ENCODE peak calls at places on chromosomes 3 and 15, in seven cellular contexts. U, X, B, F, H, N and A are unnamed samples.

GRCh38 chr3:66822059-66823009 is 175.8 kb upstream of the KBTBD8 start:
- DNase-seq in U (peak; percentile 60), X (peak; percentile 60), B (no peak), F (peak; percentile 49), H (peak; percentile 60), N (peak; percentile 67), A (peak; percentile 46)

GRCh38 chr3:6394944-6395343 is 466.0 kb upstream of the GRM7 start:
- DNase-seq in U (no peak), X (no peak), B (no peak), F (no peak), H (no peak), N (no peak), A (no peak)

GRCh38 chr3:177904661-177905060 is 631.6 kb upstream of the KCNMB2 start:
- DNase-seq in U (no peak), X (peak; percentile 21), B (no peak), F (peak; percentile 81), H (peak; percentile 31), N (peak; percentile 59), A (no peak)

GRCh38 chr3:69107841-69108240 is 14.6 kb downstream of the LMOD3 start:
- DNase-seq in U (no peak), X (no peak), B (no peak), F (no peak), H (no peak), N (no peak), A (no peak)

GRCh38 chr3:54122046-54122801 is at the start of gene CACNA2D3:
- DNase-seq in U (no peak), X (no peak), B (peak; percentile 92), F (no peak), H (no peak), N (no peak), A (no peak)

GRCh38 chr3:42377681-42378080 is 32.7 kb downstream of the LYZL4 start:
- DNase-seq in U (no peak), X (peak; percentile 12), B (no peak), F (no peak), H (peak; percentile 12), N (no peak), A (no peak)

GRCh38 chr3:179266701-179267211 is 15.8 kb upstream of the KCNMB3 start:
- DNase-seq in U (no peak), X (no peak), B (peak; percentile 56), F (no peak), H (no peak), N (no peak), A (no peak)

GRCh38 chr3:12121466-12121865 is 37.2 kb downstream of the TIMP4 start:
- DNase-seq in U (no peak), X (no peak), B (no peak), F (no peak), H (no peak), N (no peak), A (no peak)

GRCh38 chr3:30155755-30156154 is 450.6 kb upstream of the TGFBR2 start:
- DNase-seq in U (no peak), X (no peak), B (no peak), F (no peak), H (no peak), N (no peak), A (no peak)

GRCh38 chr3:54357307-54357706 is 235.0 kb downstream of the CACNA2D3 start:
- DNase-seq in U (no peak), X (peak; percentile 2), B (no peak), F (peak; percentile 14), H (no peak), N (no peak), A (no peak)

GRCh38 chr3:65343031-65343430 is 655.2 kb upstream of the ADAMTS9 start:
- DNase-seq in U (no peak), X (no peak), B (no peak), F (no peak), H (no peak), N (no peak), A (no peak)

GRCh38 chr3:8486945-8487344 is 14.7 kb upstream of the LMCD1 start:
- DNase-seq in U (no peak), X (no peak), B (no peak), F (no peak), H (no peak), N (no peak), A (no peak)

GRCh38 chr3:54621181-54621580 is 306.7 kb downstream of the LRTM1 start:
- DNase-seq in U (no peak), X (no peak), B (no peak), F (no peak), H (no peak), N (no peak), A (no peak)

GRCh38 chr15:55403531-55403930 is 4.6 kb downstream of the CCPG1 start:
- DNase-seq in U (peak; percentile 51), X (peak; percentile 18), B (no peak), F (peak; percentile 69), H (no peak), N (peak; percentile 49), A (no peak)

GRCh38 chr15:74994236-74994635 is 1.1 kb upstream of the SCAMP5 start:
- DNase-seq in U (no peak), X (no peak), B (no peak), F (no peak), H (no peak), N (no peak), A (no peak)

GRCh38 chr15:57290192-57290591 is 86.1 kb upstream of the CGNL1 start:
- DNase-seq in U (no peak), X (no peak), B (no peak), F (no peak), H (no peak), N (no peak), A (no peak)

GRCh38 chr3:20352547-20353164 is 166.7 kb upstream of the SGO1 start:
- DNase-seq in U (no peak), X (peak; percentile 10), B (no peak), F (no peak), H (peak; percentile 44), N (no peak), A (no peak)

GRCh38 chr3:127549826-127550487 is 40.6 kb downstream of the TPRA1 start:
- DNase-seq in U (peak; percentile 12), X (no peak), B (no peak), F (no peak), H (no peak), N (no peak), A (no peak)

GRCh38 chr15:31554261-31554660 is 227.6 kb downstream of the KLF13 start:
- DNase-seq in U (no peak), X (peak; percentile 93), B (peak; percentile 77), F (peak; percentile 92), H (peak; percentile 72), N (peak; percentile 94), A (peak; percentile 38)

GRCh38 chr3:72591522-72592421 is 256.5 kb downstream of the SHQ1 start:
- DNase-seq in U (peak; percentile 42), X (peak; percentile 83), B (peak; percentile 34), F (peak; percentile 95), H (peak; percentile 39), N (peak; percentile 69), A (peak; percentile 76)

GRCh38 chr3:25040739-25041138 is 387.3 kb upstream of the RARB start:
- DNase-seq in U (no peak), X (no peak), B (no peak), F (peak; percentile 16), H (peak; percentile 75), N (no peak), A (no peak)

DNA sequence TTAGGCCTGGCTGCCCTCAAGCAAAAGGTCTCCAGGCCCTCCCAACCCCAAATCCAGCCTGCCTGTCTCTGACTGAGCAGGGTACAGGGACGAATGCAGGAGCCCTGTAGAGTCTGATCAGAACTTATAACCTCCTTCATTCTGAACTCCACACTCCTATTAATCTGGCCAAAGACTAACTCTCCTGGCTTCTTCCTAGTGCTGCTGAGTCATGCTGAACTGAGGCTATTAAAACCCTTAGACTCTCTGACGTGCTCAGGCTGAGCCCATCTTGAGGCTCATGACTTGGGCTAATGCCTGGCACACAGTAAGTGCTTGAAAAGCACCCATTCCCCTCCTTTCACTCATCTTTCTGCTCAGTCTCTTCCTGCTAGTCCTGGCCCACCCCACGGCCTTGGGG is 81.9 kb downstream of the NUP210 start:
- DNase-seq in U (peak; percentile 28), X (peak; percentile 9), B (no peak), F (peak; percentile 3), H (no peak), N (peak; percentile 18), A (no peak)
- TF ChIP-seq CTCF in U (no peak), X (no peak), B (no peak), F (no peak), H (no peak), N (no peak), A (no peak)

DNA sequence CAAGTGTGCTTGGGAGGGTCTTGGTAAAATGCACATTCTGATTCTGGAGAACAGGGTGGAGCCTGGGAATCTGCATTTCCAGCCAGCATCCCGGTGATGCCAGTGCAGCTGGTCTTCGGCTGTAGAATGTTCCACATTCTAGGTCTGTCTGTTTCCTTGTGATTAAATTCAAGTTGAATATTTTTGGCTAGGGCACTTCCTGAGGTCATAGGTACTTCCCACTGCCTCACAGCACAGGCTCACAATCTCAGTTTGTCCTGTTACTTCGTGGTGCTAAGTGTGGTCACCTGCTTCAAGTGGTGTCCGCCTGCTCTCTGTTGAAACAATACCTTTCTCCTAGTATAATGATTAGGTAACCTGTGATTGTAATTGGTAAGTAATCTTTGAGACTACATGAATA is 40.1 kb downstream of the FLNB start:
- DNase-seq in U (no peak), X (no peak), B (no peak), F (no peak), H (peak; percentile 52), N (no peak), A (no peak)
- H3K4me3 ChIP-seq in U (peak overlapping the region; percentile 4), X (no peak overlapping the region), B (no peak overlapping the region), F (no peak overlapping the region), H (no peak overlapping the region), N (no peak overlapping the region), A (no peak overlapping the region)

GRCh38 chr3:191379473-191379872 is 49.1 kb upstream of the UTS2B start:
- DNase-seq in U (no peak), X (no peak), B (no peak), F (no peak), H (no peak), N (no peak), A (no peak)

GRCh38 chr3:191380001-191380400 is 49.7 kb upstream of the UTS2B start:
- DNase-seq in U (no peak), X (peak; percentile 33), B (no peak), F (peak; percentile 30), H (no peak), N (no peak), A (no peak)

GRCh38 chr3:191373327-191373726 is 43.0 kb upstream of the UTS2B start:
- DNase-seq in U (no peak), X (no peak), B (no peak), F (no peak), H (no peak), N (peak; percentile 46), A (no peak)

GRCh38 chr3:191378142-191378541 is 47.8 kb upstream of the UTS2B start:
- DNase-seq in U (no peak), X (no peak), B (no peak), F (no peak), H (no peak), N (no peak), A (no peak)

GRCh38 chr3:191376742-191377141 is 46.4 kb upstream of the UTS2B start:
- DNase-seq in U (no peak), X (peak; percentile 86), B (no peak), F (peak; percentile 80), H (peak; percentile 76), N (peak; percentile 81), A (peak; percentile 66)
- TF ChIP-seq CTCF in U (no peak), X (no peak), B (no peak), F (no peak), H (no peak), N (no peak), A (no peak)

DNA sequence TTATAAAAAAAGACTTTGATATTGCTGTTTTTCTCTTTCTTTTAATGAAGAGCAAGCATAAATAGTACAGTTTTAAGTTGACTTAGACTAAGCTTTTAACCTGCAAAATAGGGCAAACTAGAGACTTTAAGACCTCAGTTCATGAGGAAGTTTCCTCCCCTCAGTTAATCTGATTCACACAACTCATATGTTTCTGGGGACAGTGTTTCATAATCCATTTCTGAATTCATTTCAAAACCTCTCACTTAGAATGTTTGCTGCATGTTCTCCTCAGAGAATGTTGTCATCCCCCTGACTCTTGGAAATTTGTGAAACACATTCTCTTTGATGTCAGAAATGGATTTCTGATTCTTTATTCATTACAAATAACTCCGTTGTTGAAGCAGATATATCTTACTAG is 79.3 kb upstream of the SKOR1 start:
- DNase-seq in U (no peak), X (peak; percentile 79), B (no peak), F (peak; percentile 77), H (no peak), N (peak; percentile 36), A (no peak)
- H3K4me3 ChIP-seq in U (no peak overlapping the region), X (no peak overlapping the region), B (no peak overlapping the region), F (no peak overlapping the region), H (no peak overlapping the region), N (no peak overlapping the region), A (no peak overlapping the region)